ENCODE peak calls at places on chromosomes 11 and 22, in ten cellular contexts. D, B, J, L, F, O, K, I, C and Z are unnamed samples.

GRCh38 chr11:128894685-128895084 is 3.5 kb downstream of the KCNJ5 start:
- DNase-seq in D (no peak), B (no peak), J (no peak), L (peak; percentile 86), F (peak; percentile 79), O (no peak), K (no peak), I (no peak), C (peak; percentile 93), Z (no peak)

GRCh38 chr11:62146476-62147200 is 22.8 kb downstream of the INCENP start:
- DNase-seq in D (no peak), B (no peak), J (no peak), L (no peak), F (no peak), O (no peak), K (peak; percentile 54), I (no peak), C (no peak), Z (peak; percentile 69)

GRCh38 chr11:83725161-83725560 is 439.0 kb upstream of the CCDC90B start:
- DNase-seq in D (no peak), B (no peak), J (no peak), L (no peak), F (no peak), O (no peak), K (no peak), I (no peak), C (no peak), Z (no peak)

GRCh38 chr11:69848196-69848595 is 29.0 kb upstream of the FGF3 start:
- DNase-seq in D (no peak), B (peak; percentile 32), J (no peak), L (no peak), F (no peak), O (no peak), K (no peak), I (no peak), C (no peak), Z (no peak)

GRCh38 chr11:66112640-66113098 is 42.6 kb downstream of the PACS1 start:
- DNase-seq in D (no peak), B (peak; percentile 76), J (no peak), L (peak; percentile 39), F (no peak), O (no peak), K (no peak), I (no peak), C (no peak), Z (no peak)

GRCh38 chr11:2207773-2208621 is 36.4 kb upstream of the TH start:
- DNase-seq in D (peak; percentile 33), B (no peak), J (peak; percentile 5), L (no peak), F (peak; percentile 10), O (no peak), K (peak; percentile 79), I (peak; percentile 35), C (peak; percentile 8), Z (peak; percentile 11)

GRCh38 chr11:128522943-128523518 is 64.3 kb downstream of the ETS1 start:
- DNase-seq in D (no peak), B (no peak), J (no peak), L (no peak), F (no peak), O (no peak), K (no peak), I (no peak), C (no peak), Z (no peak)

GRCh38 chr11:59676205-59676604 is 7.4 kb upstream of the PATL1 start:
- DNase-seq in D (no peak), B (no peak), J (no peak), L (no peak), F (no peak), O (no peak), K (no peak), I (no peak), C (no peak), Z (no peak)

GRCh38 chr11:88188251-88189030 is 13.2 kb upstream of the RAB38 start:
- DNase-seq in D (no peak), B (no peak), J (no peak), L (no peak), F (no peak), O (no peak), K (no peak), I (no peak), C (no peak), Z (no peak)

GRCh38 chr11:75352417-75353206 is 1.2 kb upstream of the ARRB1 start:
- DNase-seq in D (no peak), B (no peak), J (no peak), L (peak; percentile 66), F (peak; percentile 86), O (no peak), K (no peak), I (no peak), C (peak; percentile 54), Z (no peak)

GRCh38 chr22:42933783-42934144 is 76.7 kb upstream of the ARFGAP3 start:
- DNase-seq in D (no peak), B (peak; percentile 97), J (no peak), L (no peak), F (no peak), O (no peak), K (no peak), I (no peak), C (peak; percentile 45), Z (no peak)

GRCh38 chr11:45354976-45355705 is 69.0 kb upstream of the SYT13 start:
- DNase-seq in D (peak; percentile 91), B (peak; percentile 41), J (peak; percentile 96), L (peak; percentile 77), F (peak; percentile 73), O (no peak), K (no peak), I (peak; percentile 87), C (peak; percentile 90), Z (peak; percentile 70)

DNA sequence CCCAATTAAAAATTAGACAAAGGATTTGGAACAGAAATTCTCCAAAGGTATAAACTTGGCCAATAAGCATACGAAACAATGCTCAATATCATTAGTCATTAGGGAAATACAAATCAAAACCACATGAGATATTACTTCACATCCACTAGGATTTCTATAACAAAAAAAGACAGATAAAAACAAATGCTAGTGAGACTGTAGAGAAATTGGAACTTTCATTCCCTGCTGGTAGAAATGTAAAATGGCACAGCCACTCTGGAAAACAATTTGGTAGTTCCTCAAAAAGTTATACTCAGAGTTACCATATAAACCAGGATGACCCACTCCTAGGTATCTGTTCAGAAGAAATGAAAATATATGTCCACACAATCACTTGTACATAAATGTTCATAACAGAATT is 71.6 kb downstream of the RPL27A start:
- DNase-seq in D (no peak), B (no peak), J (no peak), L (no peak), F (no peak), O (no peak), K (no peak), I (no peak), C (no peak), Z (no peak)
- TF ChIP-seq CTCF in D (no peak), B (no peak), J (no peak), L (no peak), F (no peak), O (no peak), K (no peak), I (no peak), C (no peak), Z (no peak)

GRCh38 chr11:118928108-118928869 is 2.6 kb upstream of the BCL9L start:
- DNase-seq in D (peak; percentile 99), B (peak; percentile 92), J (peak; percentile 95), L (peak; percentile 90), F (peak; percentile 96), O (peak; percentile 67), K (peak; percentile 99), I (peak; percentile 95), C (peak; percentile 96), Z (peak; percentile 96)
- TF ChIP-seq POLR2A in D (no peak), B (no peak), J (peak; percentile 35), L (no peak), F (peak; percentile 46), O (peak; percentile 60), K (no peak), I (peak; percentile 56), C (peak; percentile 66), Z (no peak)

DNA sequence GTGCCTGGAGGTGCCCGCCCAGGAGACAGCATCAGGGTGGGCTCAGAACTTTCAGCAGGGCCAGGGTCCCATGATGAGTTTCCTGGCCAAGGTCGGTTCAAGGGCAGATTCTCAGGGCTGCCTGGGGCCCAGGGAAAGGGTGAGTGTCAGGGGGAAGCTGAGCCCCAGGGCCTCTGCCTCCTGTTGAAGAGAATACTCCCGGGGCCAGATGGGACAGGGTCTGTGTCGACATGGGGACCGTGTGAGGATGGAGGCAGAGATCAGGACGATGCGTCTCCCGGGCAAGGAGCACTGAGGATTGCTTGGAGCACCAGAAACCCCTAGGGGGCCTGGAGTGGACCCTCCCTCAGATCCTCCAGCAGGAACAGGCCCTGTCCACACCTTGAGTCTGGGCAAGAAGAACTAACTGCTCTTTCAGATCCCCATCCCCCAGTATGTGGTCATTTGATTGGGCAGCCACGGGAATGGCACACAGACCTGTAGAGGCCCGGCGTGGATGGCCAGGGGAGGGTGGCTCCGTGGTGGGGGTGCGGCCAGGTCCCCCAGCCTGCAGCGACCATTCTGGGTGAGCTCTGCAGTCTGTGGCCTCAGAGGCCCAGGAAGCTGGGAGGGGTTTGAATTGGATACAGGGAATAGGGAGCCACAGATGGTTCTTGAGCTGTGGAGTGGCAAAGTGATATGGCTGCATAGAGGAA is 1078.7 kb downstream of the BRD1 start:
- DNase-seq in D (no peak), B (no peak), J (no peak), L (no peak), F (no peak), O (no peak), K (peak; percentile 69), I (peak; percentile 9), C (no peak), Z (no peak)
- TF ChIP-seq CTCF in D (no peak), B (no peak), J (no peak), L (no peak), F (no peak), O (no peak), K (no peak), I (no peak), C (no peak), Z (no peak)

GRCh38 chr22:38135133-38135706 is 24.7 kb upstream of the BAIAP2L2 start:
- DNase-seq in D (no peak), B (peak; percentile 90), J (no peak), L (no peak), F (no peak), O (no peak), K (no peak), I (no peak), C (no peak), Z (peak; percentile 82)
- TF ChIP-seq POLR2A in D (no peak), B (no peak), J (no peak), L (no peak), F (no peak), O (no peak), K (no peak), I (no peak), C (no peak), Z (no peak)

GRCh38 chr11:23021287-23021863 is 161.1 kb upstream of the CCDC179 start:
- DNase-seq in D (no peak), B (peak; percentile 51), J (no peak), L (no peak), F (no peak), O (no peak), K (no peak), I (no peak), C (peak; percentile 49), Z (no peak)
- TF ChIP-seq CTCF in D (peak; percentile 76), B (peak; percentile 81), J (no peak), L (peak; percentile 47), F (peak; percentile 10), O (no peak), K (no peak), I (no peak), C (peak; percentile 48), Z (no peak)